ENCODE peak calls at places on chromosomes 5 and 9, in six cellular contexts. Q is adipocyte, U is MM.1S, P is kidney, O is HepG2, W is HCT116. C is an unnamed sample.

GRCh38 chr9:20744046-20744630 is 60.1 kb downstream of the FOCAD start:
- DNase-seq in Q (peak; percentile 47), W (no peak), O (no peak), U (no peak), P (no peak), C (no peak)

GRCh38 chr5:115583474-115583873 is 18.8 kb downstream of the TICAM2 start:
- DNase-seq in P (no peak), Q (peak; percentile 65), O (no peak), U (no peak), W (no peak), C (peak; percentile 78)

GRCh38 chr9:115327441-115328122 is 209.6 kb upstream of the TNC start:
- DNase-seq in O (no peak), Q (peak; percentile 46), U (no peak), W (no peak), P (no peak), C (no peak)

GRCh38 chr5:43802119-43802518 is 199.1 kb downstream of the NNT start:
- DNase-seq in U (no peak), P (no peak), W (no peak), O (no peak), Q (peak; percentile 8), C (no peak)

GRCh38 chr5:3149899-3150298 is 398.4 kb upstream of the IRX2 start:
- DNase-seq in W (no peak), U (no peak), O (no peak), P (no peak), Q (no peak), C (no peak)

GRCh38 chr9:69573666-69574456 is 98.3 kb downstream of the APBA1 start:
- DNase-seq in O (no peak), P (no peak), W (no peak), Q (peak; percentile 17), U (no peak), C (peak; percentile 85)

GRCh38 chr9:20551835-20552234 is 70.5 kb downstream of the MLLT3 start:
- DNase-seq in W (no peak), P (no peak), Q (no peak), U (no peak), O (no peak), C (no peak)

GRCh38 chr9:91162784-91163440 is 198.8 kb downstream of the AUH start:
- DNase-seq in O (no peak), P (peak; percentile 85), U (peak; percentile 92), Q (peak; percentile 31), W (no peak), C (no peak)

GRCh38 chr9:92403153-92403552 is 1.2 kb downstream of the OGN start:
- DNase-seq in O (no peak), Q (no peak), W (no peak), U (no peak), P (no peak), C (no peak)

GRCh38 chr9:137023583-137023991 is 4.5 kb downstream of the ABCA2 start:
- DNase-seq in U (no peak), Q (no peak), O (no peak), W (no peak), P (no peak), C (no peak)

GRCh38 chr5:5979362-5979760 is 399.0 kb downstream of the MED10 start:
- DNase-seq in O (no peak), U (peak; percentile 94), P (no peak), W (no peak), Q (no peak), C (no peak)

GRCh38 chr5:173472164-173472563 is 143.9 kb upstream of the STC2 start:
- DNase-seq in W (peak; percentile 76), Q (peak; percentile 94), P (no peak), O (peak; percentile 90), U (no peak), C (peak; percentile 29)

GRCh38 chr5:151721087-151721646 is 34.5 kb upstream of the SPARC start:
- DNase-seq in Q (no peak), O (no peak), U (peak; percentile 80), P (no peak), W (no peak), C (no peak)

GRCh38 chr5:88694087-88694703 is 188.8 kb downstream of the MEF2C start:
- DNase-seq in U (no peak), O (no peak), Q (no peak), P (no peak), W (no peak), C (no peak)

GRCh38 chr5:115069087-115069968 is 100.4 kb downstream of the TRIM36 start:
- DNase-seq in W (peak; percentile 51), O (peak; percentile 64), U (peak; percentile 44), Q (peak; percentile 70), P (no peak), C (peak; percentile 32)

GRCh38 chr5:121029536-121030245 is 565.6 kb downstream of the PRR16 start:
- DNase-seq in W (no peak), Q (peak; percentile 9), U (no peak), O (no peak), P (no peak), C (no peak)

GRCh38 chr5:95823738-95824609 is 1.4 kb upstream of the GLRX start:
- DNase-seq in O (peak; percentile 89), U (peak; percentile 86), W (peak; percentile 85), P (no peak), Q (peak; percentile 94), C (peak; percentile 79)

GRCh38 chr5:179290681-179291540 is 54.4 kb downstream of the ADAMTS2 start:
- DNase-seq in O (no peak), W (no peak), Q (no peak), P (peak; percentile 66), U (no peak), C (no peak)

GRCh38 chr9:38713426-38713825 is 6.5 kb downstream of the FAM240B start:
- DNase-seq in Q (peak; percentile 95), O (no peak), W (no peak), U (no peak), P (no peak), C (no peak)

GRCh38 chr5:152532714-152533113 is 127.6 kb upstream of the NMUR2 start:
- DNase-seq in O (peak; percentile 33), Q (peak; percentile 82), U (peak; percentile 69), P (no peak), W (peak; percentile 42), C (peak; percentile 47)

GRCh38 chr9:16126042-16126441 is 573.2 kb downstream of the CCDC171 start:
- DNase-seq in P (no peak), W (no peak), U (no peak), O (no peak), Q (peak; percentile 50), C (no peak)

GRCh38 chr9:83027153-83027867 is 35.6 kb downstream of the RASEF start:
- DNase-seq in P (no peak), U (no peak), O (peak; percentile 7), Q (peak; percentile 57), W (peak; percentile 22), C (no peak)

GRCh38 chr5:42951847-42952411 is 88.2 kb downstream of the ANXA2R start:
- DNase-seq in P (no peak), U (peak; percentile 70), O (no peak), Q (no peak), W (no peak), C (peak; percentile 57)

GRCh38 chr9:102479191-102479590 is 515.9 kb upstream of the CYLC2 start:
- DNase-seq in O (no peak), U (no peak), W (no peak), P (no peak), Q (no peak), C (no peak)

GRCh38 chr5:166566725-166567124 is 1724.7 kb upstream of the WWC1 start:
- DNase-seq in O (no peak), W (no peak), Q (no peak), U (no peak), P (no peak), C (no peak)

GRCh38 chr9:127424669-127424986 is 446 bp downstream of the ZNF79 start:
- DNase-seq in P (no peak), U (no peak), W (no peak), Q (no peak), O (no peak), C (no peak)

GRCh38 chr9:715310-715709 is 126.2 kb upstream of the DMRT1 start:
- DNase-seq in Q (peak; percentile 54), P (no peak), O (no peak), W (no peak), U (no peak), C (no peak)

DNA sequence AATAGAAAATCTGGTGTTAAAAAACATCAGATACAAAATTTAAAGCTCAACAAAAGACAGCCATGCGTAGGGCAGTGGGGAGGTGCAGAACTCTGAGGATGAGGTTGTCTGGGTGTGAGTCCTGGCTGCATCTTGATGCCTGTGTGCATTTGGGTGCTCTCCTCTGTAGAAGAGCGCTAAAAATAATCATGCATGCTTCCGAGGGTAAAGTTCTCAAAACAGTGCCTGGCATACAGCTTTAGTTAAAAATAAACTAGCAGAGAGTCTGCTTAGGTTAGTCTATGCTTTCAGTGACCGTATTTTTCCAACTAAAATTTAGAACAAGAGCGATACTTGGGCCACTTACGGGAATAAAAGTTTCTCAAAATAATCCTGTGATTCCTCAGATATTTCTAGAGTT is 55.5 kb upstream of the SPATA31C2 start:
- DNase-seq in U (no peak), O (no peak), W (no peak), Q (no peak), P (no peak), C (no peak)
- H3K9ac ChIP-seq in U (no peak overlapping the region), O (no peak overlapping the region), W (no peak overlapping the region), Q (no peak overlapping the region), P (no peak overlapping the region), C (no peak overlapping the region)

DNA sequence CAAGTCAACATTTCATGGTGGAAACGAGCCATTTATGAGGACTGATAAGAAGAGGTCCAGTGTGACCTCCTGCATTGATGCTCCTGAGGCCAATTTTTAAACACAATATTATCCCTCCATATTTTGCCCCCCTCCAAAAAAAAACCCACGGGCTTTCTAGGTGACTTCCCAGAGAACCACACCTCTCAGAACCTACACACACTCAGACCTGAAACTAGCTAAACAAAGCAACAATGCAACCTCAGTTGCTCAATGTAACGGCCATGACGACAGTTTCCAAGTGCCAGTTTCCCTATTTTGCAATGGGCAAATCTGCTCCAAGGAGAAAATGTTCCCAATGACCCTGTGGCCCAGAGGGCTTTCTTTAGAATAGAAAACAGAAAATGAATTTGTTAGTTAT is 3.5 kb downstream of the NRG2 start:
- DNase-seq in W (no peak), U (peak; percentile 40), O (no peak), Q (peak; percentile 6), P (no peak), C (no peak)
- H3K9ac ChIP-seq in W (no peak overlapping the region), U (peak overlapping the region; percentile 14), O (no peak overlapping the region), Q (no peak overlapping the region), P (no peak overlapping the region), C (no peak overlapping the region)

GRCh38 chr5:878125-878524 is 14.5 kb downstream of the BRD9 start:
- DNase-seq in O (no peak), P (peak; percentile 57), U (no peak), Q (no peak), W (no peak), C (no peak)
- H3K9ac ChIP-seq in O (no peak overlapping the region), P (no peak overlapping the region), U (no peak overlapping the region), Q (no peak overlapping the region), W (no peak overlapping the region), C (no peak overlapping the region)

GRCh38 chr5:56814963-56815656 is at the start of gene MAP3K1:
- DNase-seq in W (no peak), U (peak; percentile 94), Q (peak; percentile 83), O (peak; percentile 82), P (peak; percentile 97), C (peak; percentile 71)

GRCh38 chr5:56813302-56813701 is 2.0 kb upstream of the MAP3K1 start:
- DNase-seq in O (no peak), P (no peak), U (no peak), Q (no peak), W (no peak), C (no peak)

GRCh38 chr5:56816546-56817081 is 1.3 kb downstream of the MAP3K1 start:
- DNase-seq in P (peak; percentile 81), Q (peak; percentile 74), W (no peak), U (peak; percentile 67), O (peak; percentile 84), C (peak; percentile 70)

GRCh38 chr5:56815657-56816545 is 552 bp downstream of the MAP3K1 start:
- DNase-seq in W (no peak), P (peak; percentile 88), O (no peak), Q (peak; percentile 77), U (peak; percentile 40), C (peak; percentile 51)

GRCh38 chr5:56814361-56814962 is 887 bp upstream of the MAP3K1 start:
- DNase-seq in W (no peak), Q (peak; percentile 63), U (peak; percentile 78), O (peak; percentile 28), P (peak; percentile 86), C (peak; percentile 49)
- H3K9ac ChIP-seq in W (peak overlapping the region; percentile 67), Q (peak overlapping the region; percentile 59), U (peak overlapping the region; percentile 88), O (peak overlapping the region; percentile 67), P (peak overlapping the region; percentile 90), C (peak overlapping the region; percentile 19)

C was measured in endothelial cell of umbilical vein.